ENCODE peak calls at places on chromosomes 3 and 15, in four cellular contexts. N, I, U and G are unnamed samples. For H3K9me3 and H3K4me1, the result is how much of the 10 kb centered on the place peaks cover.

GRCh38 chr15:82108489-82109078 is 62.8 kb upstream of the MEX3B start:
- DNase-seq in N (peak), I (peak), U (peak), G (peak)

GRCh38 chr15:89338036-89338435 is 3.4 kb upstream of the POLG start:
- DNase-seq in N (no peak), I (no peak), U (no peak), G (no peak)

GRCh38 chr3:100540791-100541334 is 48.4 kb downstream of the TMEM45A start:
- DNase-seq in N (no peak), I (no peak), U (no peak), G (no peak)

GRCh38 chr3:12944849-12945248 is 103.5 kb upstream of the RPL32 start:
- DNase-seq in N (no peak), I (no peak), U (no peak), G (peak)

GRCh38 chr15:94704421-94704820 is 473.1 kb downstream of the MCTP2 start:
- DNase-seq in N (no peak), I (no peak), U (no peak), G (no peak)

GRCh38 chr3:102165367-102165766 is 269.4 kb upstream of the ZPLD1 start:
- DNase-seq in N (no peak), I (no peak), U (no peak), G (no peak)

GRCh38 chr3:161890147-161890625 is 393.6 kb downstream of the OTOL1 start:
- DNase-seq in N (no peak), I (no peak), U (no peak), G (no peak)

GRCh38 chr3:143855183-143855582 is 6.9 kb upstream of the SLC9A9 start:
- DNase-seq in N (peak), I (no peak), U (peak), G (no peak)

GRCh38 chr3:30682434-30683155 is 76.2 kb downstream of the TGFBR2 start:
- DNase-seq in N (no peak), I (no peak), U (no peak), G (no peak)

GRCh38 chr3:188179006-188179966 is 25.3 kb downstream of the LPP start:
- DNase-seq in N (no peak), I (peak), U (no peak), G (no peak)

GRCh38 chr15:52331490-52332240 is 36.1 kb upstream of the MYO5C start:
- DNase-seq in N (peak), I (no peak), U (peak), G (peak)

GRCh38 chr15:82898961-82899360 is 53.6 kb downstream of the HOMER2 start:
- DNase-seq in N (no peak), I (no peak), U (no peak), G (no peak)

GRCh38 chr3:113751145-113751544 is 4.3 kb downstream of the ATP6V1A start:
- DNase-seq in N (no peak), I (no peak), U (no peak), G (no peak)

GRCh38 chr3:195746346-195746745 is 25.6 kb downstream of the MUC20 start:
- DNase-seq in N (no peak), I (no peak), U (no peak), G (no peak)

GRCh38 chr3:58234516-58234931 is 3.1 kb upstream of the ABHD6 start:
- DNase-seq in N (no peak), I (no peak), U (no peak), G (no peak)

GRCh38 chr15:74908635-74909034 is 2.0 kb upstream of the FAM219B start:
- DNase-seq in N (no peak), I (no peak), U (no peak), G (no peak)

GRCh38 chr3:6281662-6282061 is 579.3 kb upstream of the GRM7 start:
- DNase-seq in N (no peak), I (no peak), U (no peak), G (no peak)

GRCh38 chr3:117632191-117632590 is 922.6 kb downstream of the TUSC7 start:
- DNase-seq in N (no peak), I (no peak), U (no peak), G (no peak)

GRCh38 chr3:102514241-102514640 is 79.4 kb downstream of the ZPLD1 start:
- DNase-seq in N (no peak), I (no peak), U (no peak), G (no peak)

GRCh38 chr15:81573098-81573746 is 199.2 kb upstream of the TMC3 start:
- DNase-seq in N (no peak), I (no peak), U (no peak), G (no peak)

GRCh38 chr3:46024131-46024530 is 3.2 kb downstream of the XCR1 start:
- DNase-seq in N (no peak), I (no peak), U (no peak), G (no peak)

GRCh38 chr15:64917211-64917610 is 5.5 kb downstream of the ANKDD1A start:
- DNase-seq in N (no peak), I (no peak), U (no peak), G (no peak)

GRCh38 chr15:81373996-81374395 is at the start of gene TMC3:
- DNase-seq in N (no peak), I (no peak), U (no peak), G (no peak)

GRCh38 chr3:101141135-101141534 is 147.9 kb upstream of the ABI3BP start:
- DNase-seq in N (no peak), I (no peak), U (no peak), G (no peak)

GRCh38 chr15:93031103-93031464 is 57.9 kb downstream of the RGMA start:
- DNase-seq in N (no peak), I (peak), U (no peak), G (no peak)

GRCh38 chr3:24521306-24522154 is 26.9 kb upstream of the THRB start:
- DNase-seq in N (no peak), I (peak), U (no peak), G (no peak)

GRCh38 chr3:127590282-127590592 is 296 bp downstream of the TPRA1 start:
- DNase-seq in N (no peak), I (no peak), U (no peak), G (no peak)

GRCh38 chr3:122014741-122015140 is 7.3 kb downstream of the ILDR1 start:
- DNase-seq in N (no peak), I (no peak), U (no peak), G (no peak)

GRCh38 chr3:7744850-7745249 is 756.8 kb upstream of the LMCD1 start:
- DNase-seq in N (no peak), I (no peak), U (no peak), G (no peak)

GRCh38 chr3:32569540-32570425 is 875 bp downstream of the DYNC1LI1 start:
- DNase-seq in N (peak), I (peak), U (peak), G (peak)

GRCh38 chr15:58296276-58296675 is 135.5 kb upstream of the LIPC start:
- DNase-seq in N (no peak), I (no peak), U (no peak), G (no peak)
- H3K9me3 ChIP-seq in N (under half), I (under half), U (under half), G (under half)

GRCh38 chr15:70090436-70091291 is 7.1 kb downstream of the TLE3 start:
- DNase-seq in N (no peak), I (no peak), U (no peak), G (no peak)
- H3K4me1 ChIP-seq in N (under half), I (half or more), U (under half), G (under half)

GRCh38 chr15:25056484-25057429 is 102.0 kb downstream of the SNRPN start:
- DNase-seq in N (no peak), I (no peak), U (no peak), G (peak)
- H3K9me3 ChIP-seq in N (under half), I (half or more), U (half or more), G (under half)

GRCh38 chr15:40388941-40389823 is 6.7 kb downstream of the KNSTRN start:
- DNase-seq in N (no peak), I (peak), U (no peak), G (no peak)
- H3K4me1 ChIP-seq in N (under half), I (under half), U (under half), G (under half)